ENCODE peak calls at places on chromosomes 12 and 14, in seven cellular contexts. E is breast epithelium, G is uterus, S is adrenal gland, M is A549, B is stomach, Z is Peyer's patch. A is an unnamed sample. For H3K9me3, the result is how much of the 10 kb centered on the place peaks cover.

GRCh38 chr12:25997401-25997973 is 39.0 kb downstream of the RASSF8 start:
- DNase-seq in E (no peak), G (no peak), S (no peak), M (peak), B (no peak), Z (no peak), A (no peak)

GRCh38 chr14:60722836-60723217 is 1.3 kb downstream of the SIX4 start:
- DNase-seq in E (no peak), G (peak), S (peak), M (peak), B (no peak), Z (no peak), A (peak)

GRCh38 chr12:30694971-30695326 is 720 bp downstream of the IPO8 start:
- DNase-seq in E (no peak), G (peak), S (peak), M (peak), B (peak), Z (peak), A (peak)

GRCh38 chr12:10285919-10286318 is 21.8 kb upstream of the KLRD1 start:
- DNase-seq in E (no peak), G (no peak), S (no peak), M (no peak), B (no peak), Z (no peak), A (no peak)

GRCh38 chr12:50913224-50913623 is 39.1 kb upstream of the HIGD1C start:
- DNase-seq in E (no peak), G (no peak), S (no peak), M (no peak), B (no peak), Z (no peak), A (no peak)

GRCh38 chr12:85461127-85461526 is 181.1 kb downstream of the ALX1 start:
- DNase-seq in E (no peak), G (no peak), S (no peak), M (no peak), B (no peak), Z (no peak), A (no peak)

GRCh38 chr12:52818376-52818775 is 4.5 kb upstream of the KRT4 start:
- DNase-seq in E (no peak), G (no peak), S (no peak), M (no peak), B (no peak), Z (no peak), A (no peak)

GRCh38 chr14:70029296-70030132 is 150.3 kb downstream of the SMOC1 start:
- DNase-seq in E (no peak), G (no peak), S (no peak), M (no peak), B (no peak), Z (no peak), A (no peak)

GRCh38 chr14:47438650-47439140 is 236.7 kb downstream of the MDGA2 start:
- DNase-seq in E (no peak), G (no peak), S (no peak), M (no peak), B (no peak), Z (no peak), A (no peak)
- H3K4me3 ChIP-seq in E (no peak), G (no peak), S (no peak), M (no peak), B (no peak), Z (no peak), A (no peak)

GRCh38 chr14:95503365-95504134 is 12.9 kb downstream of the SYNE3 start:
- DNase-seq in E (no peak), G (no peak), S (no peak), M (no peak), B (no peak), Z (no peak), A (no peak)

GRCh38 chr14:95505030-95505589 is 11.3 kb downstream of the SYNE3 start:
- DNase-seq in E (no peak), G (no peak), S (no peak), M (no peak), B (no peak), Z (no peak), A (no peak)

GRCh38 chr14:95507174-95507573 is 9.3 kb downstream of the SYNE3 start:
- DNase-seq in E (peak), G (peak), S (peak), M (no peak), B (peak), Z (no peak), A (peak)

GRCh38 chr14:95502381-95502950 is 14.0 kb downstream of the SYNE3 start:
- DNase-seq in E (no peak), G (no peak), S (peak), M (no peak), B (no peak), Z (peak), A (no peak)

DNA sequence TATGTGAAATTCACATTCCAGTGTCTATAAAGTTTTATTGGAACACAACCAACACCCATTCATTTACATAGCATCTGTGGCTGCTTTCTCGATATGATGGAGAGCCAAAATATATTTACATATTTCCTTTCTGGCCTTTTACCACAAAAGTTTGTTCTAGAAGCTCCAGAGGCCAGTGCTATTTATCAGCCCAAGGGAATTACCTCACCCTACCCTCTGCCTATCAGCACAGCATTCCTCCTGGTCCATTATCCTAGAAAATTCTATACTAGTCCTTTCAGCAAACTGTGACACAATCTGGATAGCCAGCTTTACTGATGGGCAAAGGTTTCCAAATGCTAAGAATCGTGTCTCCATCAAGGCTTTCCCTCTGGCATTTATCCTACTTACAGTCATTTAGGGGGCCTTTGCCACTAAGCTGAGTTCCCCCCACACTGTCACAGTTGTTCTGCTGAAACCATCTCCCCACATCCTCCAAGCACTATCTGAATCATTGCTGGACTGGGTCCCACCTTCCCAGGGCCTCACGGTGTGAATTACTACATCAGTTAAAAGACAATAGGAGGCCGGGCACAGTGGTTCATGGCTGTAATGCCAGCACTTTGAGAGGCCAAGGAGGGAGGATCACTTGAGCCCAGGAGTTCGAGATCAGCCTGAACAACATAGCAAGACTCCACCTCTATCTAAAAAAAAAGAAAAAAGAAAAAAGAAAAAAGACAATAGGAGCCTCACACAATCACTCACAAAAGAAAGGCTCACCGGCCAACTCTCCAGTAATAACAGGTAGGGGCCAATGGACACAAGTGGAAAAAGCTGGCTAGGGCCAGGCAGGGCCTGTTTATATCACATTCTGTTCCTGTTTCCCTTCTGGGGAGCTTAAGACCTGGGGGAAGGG is 12.1 kb downstream of the SYNE3 start:
- DNase-seq in E (no peak), G (no peak), S (no peak), M (no peak), B (no peak), Z (no peak), A (no peak)
- TF ChIP-seq POLR2A in E (no peak), G (no peak), S (no peak), M (no peak), B (no peak), Z (no peak), A (no peak)

GRCh38 chr14:102278631-102278935 is 26.4 kb downstream of the MOK start:
- DNase-seq in E (no peak), G (no peak), S (no peak), M (no peak), B (no peak), Z (no peak), A (no peak)
- H3K9me3 ChIP-seq in E (under half), G (under half), S (under half), M (under half), B (under half), Z (under half), A (under half)

DNA sequence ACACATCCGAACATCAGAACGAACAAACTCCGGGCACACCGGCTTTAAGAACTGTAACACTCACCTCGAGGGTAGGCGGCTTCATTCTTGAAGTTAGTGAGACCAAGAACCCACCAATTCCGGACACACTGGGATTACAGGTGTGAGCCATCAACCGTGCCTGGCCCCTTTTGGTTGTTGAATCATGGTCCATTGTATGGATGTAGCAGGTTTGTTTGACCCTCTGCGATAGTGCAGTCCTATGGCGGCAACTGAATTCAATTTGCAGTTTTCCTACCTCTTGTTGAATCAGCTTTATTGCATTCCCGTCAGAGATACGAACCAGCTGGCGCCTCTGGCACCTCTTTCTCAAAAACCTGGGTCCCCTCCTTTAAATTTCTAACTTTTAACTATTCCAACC is 261.3 kb downstream of the PCNX1 start:
- DNase-seq in E (no peak), G (no peak), S (no peak), M (no peak), B (no peak), Z (no peak), A (no peak)
- H3K4me3 ChIP-seq in E (no peak), G (no peak), S (no peak), M (no peak), B (no peak), Z (peak), A (no peak)

GRCh38 chr14:52068741-52069616 is at the start of gene NID2:
- DNase-seq in E (peak), G (peak), S (peak), M (peak), B (peak), Z (peak), A (peak)
- TF ChIP-seq POLR2A in E (no peak), G (peak), S (peak), M (no peak), B (no peak), Z (peak), A (peak)

GRCh38 chr12:130804216-130804615 is 34.8 kb downstream of the STX2 start:
- DNase-seq in E (no peak), G (no peak), S (no peak), M (no peak), B (no peak), Z (no peak), A (no peak)

GRCh38 chr12:130806574-130806973 is 32.5 kb downstream of the STX2 start:
- DNase-seq in E (no peak), G (no peak), S (no peak), M (no peak), B (no peak), Z (no peak), A (no peak)

GRCh38 chr12:130807309-130807708 is 31.7 kb downstream of the STX2 start:
- DNase-seq in E (no peak), G (no peak), S (no peak), M (no peak), B (no peak), Z (no peak), A (no peak)

GRCh38 chr12:130803707-130804106 is 35.3 kb downstream of the STX2 start:
- DNase-seq in E (no peak), G (no peak), S (no peak), M (no peak), B (no peak), Z (no peak), A (no peak)

DNA sequence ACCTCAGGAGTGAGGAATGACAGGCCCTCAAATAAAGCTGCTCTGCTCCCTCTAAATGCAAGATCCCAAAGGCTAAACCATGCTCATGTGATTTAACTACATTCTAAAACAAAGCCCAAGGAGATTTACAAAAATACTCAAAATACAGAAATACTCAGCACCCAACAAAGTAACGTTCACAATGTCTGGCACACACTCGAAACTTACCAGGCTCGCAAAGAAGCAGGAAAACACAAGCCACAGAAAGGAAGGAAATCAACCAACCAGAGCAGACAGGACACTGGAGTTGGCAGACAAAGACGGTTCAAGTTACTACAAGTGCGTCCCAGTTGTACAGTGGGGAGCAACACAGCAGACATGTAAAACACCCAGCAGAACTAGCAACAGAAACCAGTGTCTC is 33.4 kb downstream of the STX2 start:
- DNase-seq in E (no peak), G (no peak), S (no peak), M (no peak), B (no peak), Z (no peak), A (no peak)
- H3K9me3 ChIP-seq in E (under half), G (under half), S (under half), M (under half), B (under half), Z (under half), A (under half)

GRCh38 chr14:100586153-100586519 is 1.1 kb downstream of the BEGAIN start:
- DNase-seq in E (no peak), G (no peak), S (peak), M (no peak), B (no peak), Z (peak), A (no peak)
- H3K4me3 ChIP-seq in E (peak), G (no peak), S (no peak), M (peak), B (peak), Z (peak), A (no peak)

GRCh38 chr14:68814376-68815287 is 21.8 kb upstream of the ZFP36L1 start:
- DNase-seq in E (peak), G (peak), S (peak), M (peak), B (no peak), Z (peak), A (peak)

GRCh38 chr14:68815288-68816182 is 22.7 kb upstream of the ZFP36L1 start:
- DNase-seq in E (no peak), G (no peak), S (no peak), M (no peak), B (no peak), Z (no peak), A (peak)

GRCh38 chr14:68817513-68818212 is 24.8 kb upstream of the ZFP36L1 start:
- DNase-seq in E (peak), G (peak), S (no peak), M (no peak), B (no peak), Z (no peak), A (no peak)

GRCh38 chr14:68816943-68817430 is 24.1 kb upstream of the ZFP36L1 start:
- DNase-seq in E (peak), G (peak), S (no peak), M (no peak), B (no peak), Z (no peak), A (no peak)

GRCh38 chr14:68816183-68816942 is 23.5 kb upstream of the ZFP36L1 start:
- DNase-seq in E (peak), G (peak), S (peak), M (peak), B (peak), Z (peak), A (peak)
- TF ChIP-seq POLR2A in E (no peak), G (peak), S (peak), M (peak), B (no peak), Z (peak), A (peak)

DNA sequence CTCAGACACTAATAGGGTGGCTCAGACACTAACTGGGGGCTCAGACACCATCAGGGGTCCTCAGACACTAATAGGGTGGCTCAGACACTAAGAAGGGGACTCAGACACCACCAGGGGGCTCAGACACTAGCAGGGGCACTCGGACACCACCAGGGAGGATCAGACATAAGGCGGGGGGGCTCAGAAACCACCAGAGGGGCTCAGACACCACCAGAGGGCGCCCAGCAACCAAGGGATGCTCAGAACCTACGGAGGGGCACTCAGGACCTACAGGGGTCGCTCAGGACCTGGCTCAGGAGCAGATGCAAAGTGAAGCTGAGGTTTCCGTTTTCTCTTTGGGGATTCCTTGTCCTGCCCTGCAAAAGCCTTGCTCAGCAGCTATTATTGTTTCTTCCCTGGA is 448.5 kb downstream of the TMEM121 start:
- DNase-seq in E (no peak), G (no peak), S (no peak), M (peak), B (no peak), Z (no peak), A (no peak)
- H3K9me3 ChIP-seq in E (under half), G (under half), S (under half), M (under half), B (under half), Z (under half), A (under half)

A was measured in body of pancreas.